ENCODE peak calls at places on chromosome 15, in five cellular contexts. R, A, Q, X and S are unnamed samples.

GRCh38 chr15:64673866-64674265 is 101.5 kb downstream of the RBPMS2 start:
- DNase-seq in R (no peak), Q (no peak), X (no peak), A (no peak), S (no peak)

GRCh38 chr15:35886765-35887164 is 340.8 kb upstream of the DPH6 start:
- DNase-seq in A (no peak), R (no peak), Q (no peak), X (peak), S (peak)

GRCh38 chr15:40558952-40559742 is 5.7 kb downstream of the CCDC32 start:
- DNase-seq in R (no peak), A (no peak), Q (no peak), X (no peak), S (no peak)

GRCh38 chr15:64767203-64767602 is 8.2 kb downstream of the RBPMS2 start:
- DNase-seq in X (no peak), A (no peak), Q (no peak), R (no peak), S (no peak)

GRCh38 chr15:42214600-42214999 is 6.5 kb upstream of the VPS39 start:
- DNase-seq in X (no peak), A (no peak), Q (no peak), R (no peak), S (no peak)

GRCh38 chr15:60591491-60592385 is 112.8 kb upstream of the ICE2 start:
- DNase-seq in Q (no peak), X (peak), A (no peak), R (no peak), S (no peak)

GRCh38 chr15:67723294-67724024 is 101.8 kb upstream of the SKOR1 start:
- DNase-seq in Q (no peak), X (no peak), A (no peak), R (no peak), S (no peak)

GRCh38 chr15:31517711-31518110 is 191.1 kb downstream of the KLF13 start:
- DNase-seq in A (no peak), R (no peak), Q (no peak), X (no peak), S (no peak)

GRCh38 chr15:90271459-90272166 is 6.1 kb downstream of the NGRN start:
- DNase-seq in Q (no peak), R (no peak), X (no peak), A (no peak), S (no peak)

GRCh38 chr15:35624881-35625280 is 78.9 kb upstream of the DPH6 start:
- DNase-seq in X (peak), Q (peak), R (no peak), A (peak), S (peak)

GRCh38 chr15:39786444-39787056 is 3.9 kb upstream of the FSIP1 start:
- DNase-seq in A (no peak), Q (no peak), X (peak), R (no peak), S (peak)

GRCh38 chr15:37397266-37398022 is 297.1 kb upstream of the MEIS2 start:
- DNase-seq in R (no peak), A (no peak), Q (no peak), X (no peak), S (no peak)

GRCh38 chr15:75211436-75212199 is 9.9 kb downstream of the C15orf39 start:
- DNase-seq in R (no peak), Q (no peak), X (peak), A (no peak), S (peak)

GRCh38 chr15:55774113-55774970 is 31.4 kb upstream of the PRTG start:
- DNase-seq in X (peak), A (no peak), R (no peak), Q (no peak), S (peak)

GRCh38 chr15:101641894-101642293 is 10.3 kb downstream of the TM2D3 start:
- DNase-seq in R (no peak), A (no peak), X (no peak), Q (peak), S (peak)

GRCh38 chr15:29143293-29143692 is 126.3 kb downstream of the NSMCE3 start:
- DNase-seq in X (no peak), A (no peak), R (no peak), Q (no peak), S (no peak)

DNA sequence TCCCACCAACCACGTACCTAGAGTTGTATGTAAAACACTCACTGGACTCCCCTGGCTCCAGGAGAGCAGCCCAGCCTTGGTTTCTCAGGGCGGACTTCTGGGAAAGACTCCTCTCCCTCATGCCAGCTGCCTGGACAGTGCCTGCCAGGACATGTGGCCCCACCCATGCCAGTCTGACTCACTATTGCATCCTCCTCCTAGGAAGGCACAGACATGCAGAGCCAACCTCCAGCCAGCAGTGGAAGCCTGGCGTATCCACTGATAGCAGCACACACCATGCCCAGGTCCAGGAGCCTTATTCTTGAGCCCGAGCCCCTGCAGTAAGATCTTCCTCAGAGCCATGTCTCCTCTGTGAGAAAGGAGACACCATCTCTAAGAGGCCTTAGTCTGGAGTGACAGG is 8.6 kb downstream of the PKM start:
- DNase-seq in R (no peak), A (no peak), Q (no peak), X (peak), S (no peak)
- H3K4me3 ChIP-seq in R (no peak), A (no peak), Q (no peak), X (no peak), S (no peak)

GRCh38 chr15:78978601-78979179 is 33.8 kb upstream of the CTSH start:
- DNase-seq in R (no peak), A (no peak), Q (no peak), X (no peak), S (no peak)
- H3K4me3 ChIP-seq in R (no peak), A (no peak), Q (no peak), X (no peak), S (no peak)

GRCh38 chr15:25342629-25343028 is 96.2 kb downstream of the UBE3A start:
- DNase-seq in X (no peak), Q (no peak), A (no peak), R (no peak), S (no peak)
- H3K4me3 ChIP-seq in X (no peak), Q (no peak), A (no peak), R (no peak), S (no peak)

GRCh38 chr15:69809421-69809820 is 288.3 kb downstream of the TLE3 start:
- DNase-seq in R (no peak), A (no peak), X (no peak), Q (no peak), S (no peak)

GRCh38 chr15:69805248-69805953 is 292.3 kb downstream of the TLE3 start:
- DNase-seq in A (no peak), X (no peak), R (peak), Q (no peak), S (no peak)

GRCh38 chr15:69808756-69809155 is 289.0 kb downstream of the TLE3 start:
- DNase-seq in X (peak), R (no peak), A (no peak), Q (no peak), S (peak)

GRCh38 chr15:69806287-69806915 is 291.3 kb downstream of the TLE3 start:
- DNase-seq in Q (no peak), R (no peak), X (no peak), A (no peak), S (no peak)

GRCh38 chr15:69807752-69808151 is 290.0 kb downstream of the TLE3 start:
- DNase-seq in Q (no peak), X (peak), A (no peak), R (peak), S (peak)
- H3K4me3 ChIP-seq in Q (no peak), X (no peak), A (no peak), R (no peak), S (no peak)

GRCh38 chr15:98547741-98548166 is 100.6 kb upstream of the IGF1R start:
- DNase-seq in A (no peak), X (peak), R (no peak), Q (no peak), S (peak)
- H3K4me3 ChIP-seq in A (peak), X (peak), R (no peak), Q (peak), S (peak)

GRCh38 chr15:57150066-57150865 is 226.0 kb upstream of the CGNL1 start:
- DNase-seq in R (no peak), A (no peak), Q (peak), X (peak), S (peak)

GRCh38 chr15:57156210-57156887 is 220.0 kb upstream of the CGNL1 start:
- DNase-seq in X (no peak), Q (no peak), R (no peak), A (no peak), S (no peak)

GRCh38 chr15:57152666-57153065 is 223.6 kb upstream of the CGNL1 start:
- DNase-seq in Q (no peak), R (no peak), A (no peak), X (no peak), S (peak)

GRCh38 chr15:57152133-57152532 is 224.2 kb upstream of the CGNL1 start:
- DNase-seq in R (no peak), X (no peak), A (no peak), Q (no peak), S (no peak)

GRCh38 chr15:57153140-57153539 is 223.2 kb upstream of the CGNL1 start:
- DNase-seq in X (no peak), Q (no peak), R (no peak), A (no peak), S (peak)
- H3K4me3 ChIP-seq in X (peak), Q (no peak), R (no peak), A (no peak), S (no peak)

DNA sequence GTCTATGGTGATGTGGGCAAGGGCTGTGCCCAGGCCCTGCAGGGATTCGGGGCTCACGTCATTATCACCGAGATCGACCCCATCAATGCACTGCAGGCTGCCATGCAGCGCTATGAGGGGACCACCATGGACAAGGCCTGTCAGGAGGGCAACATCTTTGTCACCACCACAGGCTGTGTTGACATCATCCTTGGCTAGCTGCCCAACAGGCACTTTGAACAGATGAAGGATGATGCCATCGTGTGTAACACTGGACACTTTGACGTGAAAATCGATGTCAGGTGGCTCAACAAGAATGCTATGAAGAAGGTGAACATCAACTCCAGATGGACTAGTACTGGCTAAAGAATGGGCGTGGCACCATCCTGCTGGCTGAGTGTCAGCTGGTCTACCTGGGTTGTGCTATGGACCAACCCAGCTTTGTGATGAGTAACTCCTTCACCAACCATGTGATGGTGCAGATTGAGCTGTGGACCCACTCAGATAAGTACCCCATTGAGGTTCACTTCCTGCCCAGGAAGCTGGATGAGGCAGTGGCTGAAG is 6.1 kb upstream of the USP8 start:
- DNase-seq in Q (no peak), A (no peak), R (no peak), X (no peak), S (no peak)
- H3K4me3 ChIP-seq in Q (no peak), A (no peak), R (no peak), X (no peak), S (no peak)

GRCh38 chr15:66622677-66623076 is 56.9 kb upstream of the LCTL start:
- DNase-seq in Q (no peak), R (no peak), X (peak), A (no peak), S (no peak)

GRCh38 chr15:66623801-66624453 is 58.1 kb upstream of the LCTL start:
- DNase-seq in R (no peak), Q (no peak), X (no peak), A (no peak), S (no peak)

GRCh38 chr15:66620744-66621344 is 55.0 kb upstream of the LCTL start:
- DNase-seq in Q (no peak), R (no peak), X (no peak), A (no peak), S (no peak)

GRCh38 chr15:66619152-66619903 is 53.5 kb upstream of the LCTL start:
- DNase-seq in A (no peak), R (peak), Q (peak), X (peak), S (peak)

GRCh38 chr15:66621491-66622467 is 56.0 kb upstream of the LCTL start:
- DNase-seq in X (peak), Q (no peak), R (no peak), A (no peak), S (peak)
- H3K4me3 ChIP-seq in X (peak), Q (no peak), R (no peak), A (no peak), S (peak)

GRCh38 chr15:45450468-45450867 is 72.1 kb downstream of the SLC30A4 start:
- DNase-seq in X (no peak), A (no peak), Q (no peak), R (no peak), S (no peak)
- H3K4me3 ChIP-seq in X (no peak), A (no peak), Q (no peak), R (peak), S (no peak)

DNA sequence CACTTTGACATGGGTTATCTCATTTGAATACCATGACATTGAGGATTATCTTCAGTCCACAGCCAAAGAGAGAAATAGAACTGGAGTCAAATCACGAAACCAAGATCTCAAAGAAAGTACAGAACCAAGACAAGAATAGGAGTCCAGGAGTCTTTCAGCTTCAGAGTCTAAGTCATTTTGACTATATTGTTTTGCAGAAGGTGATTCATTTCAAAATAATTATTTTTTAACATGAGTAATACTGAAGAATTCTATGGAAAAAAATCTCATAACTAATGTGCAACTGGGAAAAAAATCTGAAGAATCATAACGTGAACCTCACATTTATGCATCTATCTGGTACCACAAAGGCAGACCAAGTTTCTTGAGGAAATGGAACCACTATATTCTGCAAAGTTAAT is 60.3 kb downstream of the UBE3A start:
- DNase-seq in R (no peak), Q (no peak), A (no peak), X (peak), S (peak)
- H3K4me3 ChIP-seq in R (no peak), Q (no peak), A (no peak), X (no peak), S (no peak)